ENCODE peak calls at places on chromosomes 16 and 17, in five cellular contexts. B, S, F, Z and I are unnamed samples.

GRCh38 chr16:88983771-88984687 is 7.0 kb upstream of the CBFA2T3 start:
- DNase-seq in F (no peak), S (no peak), B (no peak), Z (no peak), I (no peak)

GRCh38 chr16:69465881-69466280 is 41.5 kb downstream of the CYB5B start:
- DNase-seq in Z (no peak), B (no peak), F (no peak), S (no peak), I (no peak)

GRCh38 chr16:30659507-30660423 is 1.5 kb downstream of the FBRS start:
- DNase-seq in Z (peak; percentile 82), F (peak; percentile 5), S (peak; percentile 48), B (peak; percentile 88), I (no peak)

GRCh38 chr17:50137050-50137449 is 7.1 kb upstream of the SAMD14 start:
- DNase-seq in B (no peak), Z (no peak), F (no peak), S (no peak), I (no peak)

GRCh38 chr16:64445245-64445644 is 676.6 kb downstream of the CDH11 start:
- DNase-seq in F (no peak), B (peak; percentile 9), Z (no peak), S (no peak), I (no peak)

GRCh38 chr16:67017810-67018488 is 11.0 kb upstream of the CBFB start:
- DNase-seq in F (peak; percentile 94), S (peak; percentile 93), Z (peak; percentile 89), B (peak; percentile 93), I (peak; percentile 93)

GRCh38 chr17:61335845-61336655 is 63.6 kb upstream of the TBX2 start:
- DNase-seq in S (no peak), B (no peak), F (peak; percentile 90), Z (peak; percentile 44), I (peak; percentile 93)

GRCh38 chr17:71975998-71976649 is 144.7 kb upstream of the SOX9 start:
- DNase-seq in Z (peak; percentile 38), S (peak; percentile 100), F (peak; percentile 98), B (peak; percentile 8), I (peak; percentile 99)

GRCh38 chr16:57995721-57996405 is 4.6 kb downstream of the ZNF319 start:
- DNase-seq in Z (no peak), B (no peak), S (no peak), F (no peak), I (no peak)

GRCh38 chr17:7590743-7591142 is 849 bp upstream of the SOX15 start:
- DNase-seq in F (peak; percentile 51), S (peak; percentile 81), B (peak; percentile 92), Z (peak; percentile 57), I (peak; percentile 52)

GRCh38 chr16:24508614-24509013 is 30.8 kb upstream of the RBBP6 start:
- DNase-seq in S (peak; percentile 88), B (no peak), F (peak; percentile 68), Z (no peak), I (no peak)

GRCh38 chr17:72749119-72749572 is 343.3 kb downstream of the SLC39A11 start:
- DNase-seq in B (no peak), S (no peak), F (no peak), Z (no peak), I (no peak)

GRCh38 chr17:4293572-4293971 is 29.8 kb upstream of the ANKFY1 start:
- DNase-seq in S (no peak), Z (no peak), F (no peak), B (no peak), I (no peak)

GRCh38 chr17:1398900-1399299 is 1.1 kb downstream of the YWHAE start:
- DNase-seq in B (peak; percentile 23), S (peak; percentile 76), F (peak; percentile 30), Z (no peak), I (no peak)

GRCh38 chr17:40314557-40314953 is 5.6 kb downstream of the RARA start:
- DNase-seq in B (no peak), Z (peak; percentile 60), S (peak; percentile 98), F (peak; percentile 79), I (peak; percentile 98)

GRCh38 chr17:59454633-59455105 is 110.7 kb upstream of the DHX40 start:
- DNase-seq in B (no peak), Z (no peak), F (no peak), S (no peak), I (peak; percentile 35)

GRCh38 chr17:46194393-46195216 is 1.4 kb upstream of the KANSL1 start:
- DNase-seq in B (peak; percentile 33), Z (peak; percentile 58), S (peak; percentile 81), F (peak; percentile 80), I (peak; percentile 66)

GRCh38 chr16:19118938-19119431 is 5.2 kb downstream of the ITPRIPL2 start:
- DNase-seq in S (peak; percentile 96), F (peak; percentile 93), Z (no peak), B (no peak), I (peak; percentile 76)

GRCh38 chr17:82418001-82418986 is at the start of the genes HEXD and OGFOD3:
- DNase-seq in S (peak; percentile 95), Z (peak; percentile 100), F (peak; percentile 70), B (peak; percentile 96), I (peak; percentile 91)

GRCh38 chr17:34598161-34598776 is 18.9 kb downstream of the TMEM132E start:
- DNase-seq in B (peak; percentile 83), S (no peak), F (no peak), Z (peak; percentile 75), I (no peak)

GRCh38 chr16:57540906-57541753 is 1.3 kb upstream of the ADGRG5 start:
- DNase-seq in F (no peak), B (no peak), S (no peak), Z (peak; percentile 10), I (no peak)

GRCh38 chr17:75549246-75550138 is 24.0 kb downstream of the LLGL2 start:
- DNase-seq in Z (no peak), S (no peak), B (peak; percentile 82), F (no peak), I (peak; percentile 96)

GRCh38 chr16:89201467-89202377 is 1.4 kb upstream of the SLC22A31 start:
- DNase-seq in Z (peak; percentile 98), S (peak; percentile 84), B (peak; percentile 95), F (peak; percentile 66), I (peak; percentile 77)

GRCh38 chr16:30874821-30875717 is 18.8 kb downstream of the BCL7C start:
- DNase-seq in Z (peak; percentile 93), F (peak; percentile 90), S (peak; percentile 96), B (peak; percentile 97), I (peak; percentile 81)

GRCh38 chr17:307741-308507 is 44.7 kb downstream of the RPH3AL start:
- DNase-seq in F (no peak), Z (no peak), S (peak; percentile 20), B (no peak), I (no peak)

GRCh38 chr16:53142823-53143568 is 88.2 kb downstream of the CHD9 start:
- DNase-seq in Z (no peak), S (peak; percentile 16), B (no peak), F (no peak), I (no peak)

GRCh38 chr16:82136956-82137818 is 32.8 kb downstream of the MPHOSPH6 start:
- DNase-seq in F (peak; percentile 37), S (no peak), B (no peak), Z (no peak), I (no peak)

GRCh38 chr16:53071748-53072301 is 17.0 kb downstream of the CHD9 start:
- DNase-seq in B (no peak), Z (peak; percentile 64), F (peak; percentile 46), S (no peak), I (no peak)

DNA sequence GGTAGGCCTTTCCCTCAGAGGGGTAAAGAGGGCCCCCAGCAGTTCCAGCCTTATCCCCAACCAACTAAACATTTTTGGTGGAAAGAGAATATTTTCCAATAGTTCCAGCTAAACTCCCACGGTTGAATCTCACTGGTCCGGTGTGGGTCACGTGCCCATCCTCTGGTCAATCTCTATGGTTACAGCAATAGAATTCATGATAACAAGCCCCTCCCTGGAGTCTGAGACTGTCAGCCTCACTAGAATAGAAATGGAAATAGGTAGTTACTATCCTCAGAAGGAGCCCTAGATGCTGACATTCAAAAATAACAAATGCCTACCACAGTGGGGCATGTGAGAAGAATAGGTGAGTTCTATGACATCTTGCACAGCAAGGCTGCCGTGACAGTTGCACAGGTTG is 37.5 kb upstream of the LITAF start:
- DNase-seq in S (no peak), F (no peak), B (no peak), Z (no peak), I (no peak)
- H2AFZ ChIP-seq in S (no peak overlapping the region), F (no peak overlapping the region), B (no peak overlapping the region), Z (no peak overlapping the region), I (no peak overlapping the region)

GRCh38 chr16:629289-630023 is 1.3 kb upstream of the WFIKKN1 start:
- DNase-seq in S (no peak), B (peak; percentile 91), F (no peak), Z (peak; percentile 84), I (no peak)

GRCh38 chr16:630024-630814 is 566 bp upstream of the WFIKKN1 start:
- DNase-seq in B (peak; percentile 72), S (peak; percentile 47), Z (no peak), F (no peak), I (no peak)

GRCh38 chr16:632486-633335 is 1.9 kb downstream of the WFIKKN1 start:
- DNase-seq in S (no peak), B (no peak), Z (no peak), F (no peak), I (no peak)

GRCh38 chr16:631808-632358 is 1.1 kb downstream of the WFIKKN1 start:
- DNase-seq in F (no peak), B (no peak), Z (no peak), S (no peak), I (no peak)

GRCh38 chr16:630815-631405 is at the start of gene WFIKKN1:
- DNase-seq in B (peak; percentile 98), F (no peak), S (peak; percentile 26), Z (peak; percentile 71), I (no peak)
- H2AFZ ChIP-seq in B (no peak within 1 kb of the TSS), F (no peak within 1 kb of the TSS), S (no peak within 1 kb of the TSS), Z (no peak within 1 kb of the TSS), I (no peak within 1 kb of the TSS)

DNA sequence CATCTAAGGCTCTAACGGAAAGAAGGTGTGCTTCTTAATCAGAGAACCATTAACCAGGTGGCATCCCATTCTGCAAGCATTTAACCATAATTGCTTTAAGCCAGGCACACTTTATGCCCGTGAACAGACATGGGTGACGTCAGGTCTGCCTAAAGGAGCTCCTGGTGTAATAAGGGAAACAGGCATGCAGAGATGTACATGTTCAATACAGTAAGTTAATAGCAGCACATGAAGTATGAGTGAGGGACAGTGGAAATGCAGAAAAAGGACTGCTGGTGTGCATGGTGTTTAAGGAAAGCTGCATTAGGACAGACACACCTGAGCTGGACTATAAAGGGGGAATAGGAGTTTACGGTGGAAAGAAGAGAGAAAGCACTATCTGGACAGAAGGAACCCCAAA is 18.6 kb downstream of the DYNLRB2 start:
- DNase-seq in B (no peak), F (no peak), S (no peak), Z (no peak), I (no peak)
- H2AFZ ChIP-seq in B (no peak overlapping the region), F (no peak overlapping the region), S (no peak overlapping the region), Z (no peak overlapping the region), I (no peak overlapping the region)

DNA sequence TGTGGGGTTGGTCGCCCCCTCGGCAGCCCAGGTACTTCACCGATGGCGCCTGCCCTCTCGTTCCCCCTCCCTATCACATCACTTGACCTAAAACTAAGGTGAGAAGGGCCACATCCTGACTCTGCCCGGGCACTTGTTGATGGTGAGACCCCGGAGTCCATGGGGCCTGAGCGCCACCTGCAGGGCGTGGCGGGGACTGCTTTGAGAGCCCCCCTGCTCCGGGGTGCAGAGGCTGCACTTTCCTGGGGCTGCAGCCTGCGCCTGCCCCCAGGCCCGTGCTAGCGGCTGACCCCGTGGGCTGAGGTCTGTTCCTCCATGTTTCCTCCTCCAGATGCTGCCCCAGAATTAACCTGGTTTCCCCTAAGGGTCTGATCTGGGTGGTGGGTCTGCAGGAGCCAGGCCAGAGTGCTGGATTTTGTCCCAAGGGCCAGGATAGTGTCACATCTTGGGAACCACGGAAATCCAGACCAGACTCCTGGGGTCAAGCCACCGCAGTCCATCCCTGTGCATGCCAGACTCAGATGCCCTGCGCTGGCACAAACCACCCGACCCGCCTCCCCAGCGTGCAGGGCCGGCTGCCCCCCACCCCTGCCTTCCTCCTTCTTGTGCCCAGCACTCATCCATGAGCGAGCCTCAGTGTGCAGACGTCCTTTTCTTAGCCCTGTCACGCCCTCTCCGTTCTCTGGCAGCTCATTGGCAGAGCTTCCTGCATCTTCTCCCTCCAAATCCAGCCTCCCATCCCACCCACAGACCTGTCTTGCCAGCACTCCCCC is 2.7 kb downstream of the NDUFAF8 start:
- DNase-seq in F (peak; percentile 30), S (peak; percentile 57), Z (peak; percentile 96), B (peak; percentile 81), I (peak; percentile 34)
- H2AFZ ChIP-seq in F (no peak overlapping the region), S (no peak overlapping the region), Z (no peak overlapping the region), B (no peak overlapping the region), I (no peak overlapping the region)